ENCODE peak calls at places on chromosomes 5 and 9, in nine cellular contexts. K is pancreas, O is endodermal cell, L is heart right ventricle, Y is neuronal stem cell, V is aorta, D is Peyer's patch, H is Panc1, I is psoas muscle. N is an unnamed sample. For H3K4me1, the result is how much of the 10 kb centered on the place peaks cover.

GRCh38 chr5:104513194-104513602 is 950.6 kb upstream of the NUDT12 start:
- DNase-seq in H (peak), L (no peak), I (no peak), V (no peak), K (no peak), D (no peak), O (no peak), Y (no peak), N (no peak)

GRCh38 chr9:16884952-16885513 is 14.6 kb upstream of the BNC2 start:
- DNase-seq in H (no peak), I (no peak), V (peak), D (no peak), O (no peak), L (peak), K (no peak), Y (no peak), N (no peak)

GRCh38 chr9:128836509-128837145 is 7.0 kb upstream of the SPOUT1 start:
- DNase-seq in L (no peak), Y (no peak), H (no peak), V (peak), I (no peak), K (no peak), D (no peak), O (no peak), N (no peak)

GRCh38 chr9:120912958-120913672 is 13.5 kb downstream of the TRAF1 start:
- DNase-seq in I (no peak), D (no peak), L (no peak), O (no peak), K (no peak), Y (no peak), H (no peak), V (no peak), N (no peak)

GRCh38 chr9:37921168-37921510 is 17.2 kb upstream of the SLC25A51 start:
- DNase-seq in L (no peak), D (no peak), V (no peak), H (no peak), K (no peak), I (no peak), Y (no peak), O (no peak), N (no peak)

GRCh38 chr5:73116506-73116905 is 3.9 kb upstream of the TMEM171 start:
- DNase-seq in L (no peak), D (no peak), I (no peak), Y (no peak), O (no peak), H (no peak), V (no peak), K (no peak), N (no peak)

GRCh38 chr9:81361311-81361710 is 328.0 kb downstream of the TLE1 start:
- DNase-seq in V (no peak), D (no peak), L (no peak), H (no peak), I (no peak), Y (no peak), K (no peak), O (no peak), N (no peak)

GRCh38 chr5:4189317-4189716 is 593.7 kb downstream of the IRX1 start:
- DNase-seq in H (no peak), O (no peak), L (no peak), V (no peak), D (no peak), Y (no peak), I (no peak), K (no peak), N (no peak)

GRCh38 chr5:53479656-53480473 is 564 bp upstream of the FST start:
- DNase-seq in I (peak), K (peak), H (no peak), L (peak), V (peak), D (peak), O (peak), Y (peak), N (peak)

GRCh38 chr9:129895376-129896268 is 60.4 kb downstream of the USP20 start:
- DNase-seq in Y (no peak), K (no peak), H (no peak), V (no peak), L (no peak), I (no peak), O (no peak), D (no peak), N (no peak)

GRCh38 chr9:36093384-36093783 is 43.1 kb upstream of the GLIPR2 start:
- DNase-seq in O (no peak), K (no peak), H (no peak), D (no peak), L (no peak), I (no peak), V (no peak), Y (no peak), N (no peak)

GRCh38 chr5:115541586-115541985 is 3.0 kb downstream of the FEM1C start:
- DNase-seq in I (no peak), K (no peak), Y (no peak), H (no peak), O (no peak), D (no peak), L (no peak), V (no peak), N (no peak)

GRCh38 chr9:91844656-91845291 is 105.3 kb downstream of the ROR2 start:
- DNase-seq in O (peak), D (no peak), V (no peak), H (no peak), K (no peak), Y (no peak), L (no peak), I (no peak), N (no peak)

DNA sequence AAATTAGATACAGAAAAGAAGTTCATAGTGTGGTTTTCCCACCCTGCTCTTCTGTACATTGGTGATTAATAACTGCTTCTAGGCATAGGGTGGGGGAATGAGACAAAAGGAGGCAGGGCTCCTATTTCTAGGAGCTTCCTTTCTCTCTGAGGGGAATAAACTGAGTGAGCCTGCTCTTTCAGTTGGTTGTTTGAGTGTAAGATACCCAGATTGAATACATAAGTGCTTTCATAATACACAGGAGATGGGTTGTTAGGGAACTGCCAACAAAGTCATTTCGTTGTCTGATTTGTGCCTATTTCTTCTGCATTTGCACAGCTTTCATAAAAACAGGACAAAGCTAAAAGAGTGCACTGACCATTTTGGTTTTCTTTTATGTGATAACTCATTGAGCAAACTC is 48.9 kb upstream of the TTC23L start:
- DNase-seq in O (no peak), L (no peak), D (no peak), I (no peak), V (no peak), K (no peak), Y (no peak), H (no peak), N (no peak)
- H3K27ac ChIP-seq in O (no peak), L (no peak), D (no peak), I (no peak), V (no peak), K (no peak), Y (no peak), H (no peak), N (no peak)

DNA sequence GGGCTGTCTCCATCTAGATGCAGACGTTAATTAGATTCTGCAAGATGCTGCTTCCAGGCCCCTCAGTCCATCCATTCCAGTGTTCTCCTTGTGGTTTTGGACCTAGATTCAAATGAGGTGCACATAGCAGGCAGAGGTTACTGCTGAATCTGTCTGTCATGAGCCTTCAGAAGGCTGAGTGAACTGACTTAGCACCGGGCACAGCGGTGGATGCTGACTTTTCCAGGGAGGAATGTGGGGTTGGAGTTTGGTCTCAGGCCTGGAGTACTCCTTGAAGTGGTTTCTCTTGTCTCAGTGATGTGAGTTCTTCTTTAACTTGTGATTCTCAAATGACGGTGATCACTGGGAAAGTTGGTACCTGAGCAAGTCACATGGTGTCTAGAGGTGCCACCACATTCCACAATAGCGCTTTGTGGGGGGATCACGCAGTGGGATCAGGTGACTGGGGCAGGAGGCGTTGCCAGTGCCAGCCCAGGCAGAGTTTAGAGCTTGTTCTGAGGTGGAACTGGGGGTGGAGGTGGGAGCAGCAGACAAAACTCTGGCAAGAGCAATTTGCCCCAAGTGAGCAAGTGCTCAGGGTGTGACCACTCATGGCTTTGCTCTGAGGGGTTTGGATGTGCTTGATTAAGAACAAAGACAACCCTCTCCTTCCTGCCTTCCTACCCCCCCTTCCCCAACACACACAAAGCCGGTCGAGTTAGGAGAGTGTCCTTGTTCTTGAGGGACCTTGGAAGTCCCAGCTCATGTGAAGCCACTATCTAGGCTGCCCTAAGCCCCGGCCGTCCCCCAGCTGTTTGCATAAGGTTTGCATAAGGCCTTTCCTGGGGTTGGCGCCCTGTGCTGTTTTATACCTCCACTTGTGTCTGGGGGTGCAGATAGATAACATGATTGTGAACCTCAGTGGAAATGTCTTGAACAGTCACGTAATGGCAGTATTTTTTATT is 25.1 kb downstream of the JADE2 start:
- DNase-seq in V (no peak), O (no peak), I (no peak), Y (no peak), L (no peak), H (no peak), D (no peak), K (no peak), N (peak)
- H3K4me1 ChIP-seq in V (under half), O (under half), I (under half), Y (under half), L (half or more), H (half or more), D (under half), K (under half), N (under half)

GRCh38 chr5:65721775-65722574 is at the start of the genes NLN and SGTB:
- DNase-seq in D (peak), V (peak), L (peak), I (peak), K (peak), O (peak), Y (peak), H (no peak), N (peak)

GRCh38 chr5:65727491-65728156 is 5.6 kb downstream of the NLN start:
- DNase-seq in K (no peak), D (no peak), Y (no peak), O (no peak), L (no peak), V (no peak), H (no peak), I (no peak), N (no peak)

GRCh38 chr5:65718576-65719310 is 3.2 kb downstream of the SGTB start:
- DNase-seq in Y (no peak), L (no peak), O (no peak), K (no peak), I (no peak), H (no peak), D (no peak), V (no peak), N (no peak)

GRCh38 chr5:65721050-65721774 is 697 bp downstream of the SGTB start:
- DNase-seq in O (peak), L (peak), Y (peak), K (peak), D (peak), V (peak), H (no peak), I (peak), N (no peak)

GRCh38 chr5:65722575-65723424 is 795 bp downstream of the NLN start:
- DNase-seq in I (no peak), D (no peak), H (peak), O (peak), K (peak), Y (peak), V (peak), L (no peak), N (no peak)
- H3K27ac ChIP-seq in I (peak), D (peak), H (peak), O (peak), K (peak), Y (no peak), V (peak), L (peak), N (no peak)

GRCh38 chr5:7412369-7412768 is 16.4 kb downstream of the ADCY2 start:
- DNase-seq in H (no peak), Y (no peak), L (no peak), D (no peak), I (peak), O (no peak), V (no peak), K (no peak), N (no peak)

GRCh38 chr5:7419367-7419766 is 23.4 kb downstream of the ADCY2 start:
- DNase-seq in Y (no peak), H (no peak), I (no peak), D (no peak), K (no peak), L (no peak), O (no peak), V (no peak), N (no peak)

GRCh38 chr5:7415123-7415522 is 19.2 kb downstream of the ADCY2 start:
- DNase-seq in O (no peak), V (no peak), H (no peak), L (no peak), K (no peak), Y (no peak), I (peak), D (no peak), N (no peak)

GRCh38 chr5:7418276-7418675 is 22.3 kb downstream of the ADCY2 start:
- DNase-seq in K (no peak), O (no peak), V (no peak), D (no peak), Y (no peak), H (no peak), L (no peak), I (peak), N (no peak)

DNA sequence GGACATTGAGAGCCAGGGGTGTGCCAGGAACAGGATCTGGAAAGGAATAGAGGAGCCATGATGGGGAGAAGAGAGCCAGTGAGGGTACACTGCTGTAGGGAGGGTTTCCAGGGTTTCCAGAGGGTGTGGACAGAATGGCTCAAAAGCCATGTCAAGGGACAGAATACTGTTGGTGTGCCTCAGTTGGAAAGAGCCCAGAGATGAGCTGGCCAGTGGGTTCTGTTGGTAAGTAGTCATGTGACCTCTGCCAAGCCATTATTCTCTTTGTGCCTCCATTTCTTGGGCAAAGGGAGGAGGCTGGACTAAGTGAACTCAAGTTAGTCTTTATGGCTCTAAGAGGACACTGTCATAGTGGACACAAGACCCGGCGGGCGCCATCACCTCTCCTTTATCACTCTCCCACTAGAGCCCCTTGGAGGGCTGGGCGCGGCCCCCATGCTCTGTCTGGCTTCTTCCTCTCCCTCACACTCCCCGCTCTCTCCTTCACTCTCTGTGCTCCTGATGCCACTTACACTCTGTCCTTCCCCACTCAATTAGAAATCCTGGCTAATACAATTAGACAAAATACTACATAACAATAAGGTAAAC is 20.1 kb downstream of the ADCY2 start:
- DNase-seq in I (no peak), O (no peak), V (no peak), Y (no peak), H (no peak), K (no peak), L (no peak), D (no peak), N (no peak)
- H3K4me1 ChIP-seq in I (half or more), O (under half), V (under half), Y (under half), H (under half), K (under half), L (under half), D (under half), N (under half)

DNA sequence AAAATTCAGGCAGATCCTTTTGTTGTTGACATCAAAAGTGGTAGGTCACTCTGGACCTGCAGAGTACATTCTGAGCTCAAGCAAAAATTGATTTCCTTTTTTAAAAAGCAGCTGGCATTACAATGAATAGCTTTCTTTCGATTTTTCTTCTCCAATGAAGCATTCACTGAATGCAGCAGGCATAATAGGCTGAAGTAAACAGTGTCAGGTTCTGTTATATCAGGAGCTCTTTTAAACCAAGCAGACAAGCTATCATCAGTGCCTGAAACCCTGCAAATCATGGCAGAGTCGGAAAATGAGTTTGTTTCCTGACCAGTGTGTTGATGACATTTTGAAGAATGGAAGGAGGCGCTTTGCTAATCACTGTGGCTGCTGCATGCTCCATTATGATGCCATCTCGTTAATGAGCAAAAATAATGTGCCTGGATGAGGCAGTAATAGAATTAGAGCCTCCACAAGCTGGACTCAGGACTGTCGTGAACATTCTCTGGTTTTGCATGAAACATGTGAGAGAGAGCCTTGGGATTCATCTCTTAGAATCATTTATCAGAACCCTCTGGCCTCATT is 284.5 kb downstream of the ZNF608 start:
- DNase-seq in K (no peak), D (no peak), V (no peak), H (no peak), O (no peak), I (no peak), Y (peak), L (no peak), N (no peak)
- H3K27ac ChIP-seq in K (no peak), D (no peak), V (no peak), H (no peak), O (peak), I (no peak), Y (peak), L (no peak), N (no peak)

N was measured in CD8-positive, alpha-beta T cell.